ENCODE peak calls at places on chromosomes 5 and 9, in four cellular contexts. P is hepatocyte, C is SK-N-SH, U is PC-3. W is an unnamed sample. For H3K9me2, the result is how much of the 10 kb centered on the place peaks cover.

GRCh38 chr5:83077662-83078261 is 415 bp downstream of the XRCC4 start:
- DNase-seq in P (peak), U (no peak), C (no peak), W (peak)

GRCh38 chr5:115190388-115190787 is 20.7 kb upstream of the TRIM36 start:
- DNase-seq in U (no peak), P (no peak), C (no peak), W (no peak)

GRCh38 chr9:129036923-129037766 is 719 bp downstream of the MIGA2 start:
- DNase-seq in U (no peak), C (no peak), P (peak), W (peak)

GRCh38 chr9:78383130-78383529 is 86.2 kb downstream of the PSAT1 start:
- DNase-seq in C (no peak), U (peak), P (no peak), W (peak)

GRCh38 chr5:5071554-5071953 is 68.6 kb upstream of the ADAMTS16 start:
- DNase-seq in C (no peak), P (no peak), U (no peak), W (no peak)

GRCh38 chr5:53002491-53002890 is 13.3 kb downstream of the ITGA2 start:
- DNase-seq in U (no peak), P (no peak), C (no peak), W (no peak)

GRCh38 chr5:157387683-157388093 is 72.3 kb upstream of the NIPAL4 start:
- DNase-seq in P (peak), C (no peak), U (peak), W (no peak)

GRCh38 chr9:132572921-132573320 is 9.5 kb upstream of the BARHL1 start:
- DNase-seq in U (peak), C (no peak), P (no peak), W (no peak)

GRCh38 chr9:112823257-112823656 is 67.4 kb downstream of the SLC46A2 start:
- DNase-seq in C (no peak), U (no peak), P (no peak), W (no peak)

GRCh38 chr9:131982683-131983239 is 96.9 kb downstream of the MED27 start:
- DNase-seq in U (no peak), C (no peak), P (no peak), W (no peak)

GRCh38 chr9:9790216-9790872 is 822.5 kb downstream of the PTPRD start:
- DNase-seq in P (peak), C (peak), U (peak), W (peak)

GRCh38 chr9:35374436-35374835 is 115.5 kb upstream of the RUSC2 start:
- DNase-seq in C (no peak), P (no peak), U (no peak), W (no peak)

GRCh38 chr9:126702501-126703329 is 89.0 kb downstream of the LMX1B start:
- DNase-seq in P (peak), C (peak), U (no peak), W (peak)

GRCh38 chr5:73494716-73495115 is 3.5 kb upstream of the BTF3 start:
- DNase-seq in U (no peak), C (no peak), P (no peak), W (no peak)

GRCh38 chr5:36654598-36654997 is 48.2 kb downstream of the SLC1A3 start:
- DNase-seq in C (no peak), P (no peak), U (no peak), W (no peak)

DNA sequence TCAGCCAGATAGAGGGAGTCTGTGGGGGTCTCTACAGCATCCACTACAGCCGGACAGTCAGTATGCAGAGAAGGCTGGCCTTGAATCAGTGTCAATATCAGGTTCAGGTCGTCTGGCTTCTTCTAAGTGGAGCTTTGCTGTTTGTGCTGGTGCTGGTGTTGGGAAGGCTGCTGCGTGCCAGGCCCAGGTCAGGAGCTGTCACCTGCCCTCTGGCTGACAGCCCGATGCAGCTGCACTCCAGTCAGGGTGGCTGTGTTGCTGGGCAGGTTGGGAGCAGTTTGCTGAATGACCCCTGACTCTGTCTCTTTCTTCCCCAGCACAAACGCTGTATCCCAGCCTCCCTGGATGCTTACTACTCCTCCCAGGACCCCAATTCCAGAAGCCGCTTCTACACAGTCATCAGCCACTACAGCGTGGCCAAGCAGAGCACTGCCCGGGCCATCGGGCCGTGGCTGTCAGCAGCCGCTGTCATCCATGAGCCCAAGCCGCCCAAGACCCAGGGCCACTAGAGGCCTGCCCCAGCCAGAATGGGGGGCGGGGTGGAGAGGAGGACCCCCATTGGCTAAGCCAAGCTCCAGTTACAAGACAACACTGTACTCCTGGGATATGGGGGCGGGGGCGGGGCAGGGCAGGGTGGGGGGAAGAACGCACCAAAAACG is 61.6 kb downstream of the NSG2 start:
- DNase-seq in C (no peak), U (no peak), P (no peak), W (no peak)
- H2AFZ ChIP-seq in C (no peak), U (no peak), P (no peak), W (no peak)

GRCh38 chr5:116911074-116911473 is 336.5 kb upstream of the SEMA6A start:
- DNase-seq in P (no peak), C (no peak), U (no peak), W (peak)

DNA sequence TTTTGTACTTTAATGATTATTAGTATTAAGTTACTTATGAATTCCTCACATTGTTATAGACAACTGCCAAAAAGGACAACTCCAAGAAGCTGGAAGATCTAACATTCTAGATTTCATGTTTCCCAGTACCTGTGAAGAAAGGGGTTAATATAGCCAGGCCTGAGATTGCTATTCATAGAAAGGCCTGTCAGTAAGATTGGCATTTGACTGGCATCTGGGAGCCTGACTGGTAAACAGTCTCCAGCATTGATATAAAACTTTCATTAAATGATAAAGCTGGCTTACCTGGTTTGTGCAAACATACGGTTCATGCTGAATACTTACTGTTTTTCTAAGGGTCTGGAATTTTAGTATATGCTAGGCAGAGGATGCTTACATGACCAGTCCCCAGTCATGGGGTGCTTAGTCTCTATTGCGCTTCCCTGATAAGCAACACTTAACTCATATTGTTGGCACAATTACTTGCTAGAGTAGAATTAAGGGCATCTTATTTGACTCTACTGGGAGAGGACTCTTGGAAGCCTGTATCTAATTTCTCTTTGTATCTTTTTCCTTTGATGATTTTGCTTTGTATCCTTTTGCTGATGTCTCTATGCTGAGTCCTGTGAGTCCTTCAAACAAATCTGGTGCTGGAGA is 340.4 kb upstream of the SEMA6A start:
- DNase-seq in P (no peak), C (no peak), U (no peak), W (no peak)
- H3K9me2 ChIP-seq in P (under half), C (under half), U (under half), W (under half)

GRCh38 chr9:4145482-4145881 is 154.4 kb downstream of the GLIS3 start:
- DNase-seq in U (no peak), C (no peak), P (no peak), W (no peak)

GRCh38 chr9:4148215-4148561 is 151.7 kb downstream of the GLIS3 start:
- DNase-seq in P (no peak), C (no peak), U (no peak), W (no peak)

GRCh38 chr9:4144869-4145268 is 155.0 kb downstream of the GLIS3 start:
- DNase-seq in P (no peak), U (no peak), C (no peak), W (no peak)

GRCh38 chr9:4146293-4146692 is 153.6 kb downstream of the GLIS3 start:
- DNase-seq in P (no peak), C (no peak), U (no peak), W (no peak)

GRCh38 chr9:4147476-4148214 is 152.2 kb downstream of the GLIS3 start:
- DNase-seq in U (no peak), C (no peak), P (peak), W (no peak)
- H2AFZ ChIP-seq in U (no peak), C (no peak), P (no peak), W (no peak)

DNA sequence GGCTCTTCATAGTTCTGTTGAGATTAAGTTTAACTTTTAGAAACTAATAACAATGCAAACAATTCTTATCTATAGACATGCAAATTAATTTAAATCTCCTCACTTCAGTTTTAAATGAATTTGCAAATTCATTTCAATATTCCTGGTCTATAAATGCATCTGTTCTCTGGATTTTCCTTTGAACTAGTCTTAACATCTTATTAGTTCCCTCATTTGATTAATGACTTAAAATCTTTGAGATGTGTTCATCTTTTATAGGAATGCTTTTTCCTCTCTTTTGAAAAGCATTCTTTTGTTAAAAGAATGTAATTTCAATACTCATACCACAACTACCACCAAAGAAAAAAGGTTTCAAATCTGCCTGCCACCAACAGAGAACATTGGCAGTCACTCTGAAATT is 169.4 kb downstream of the RASEF start:
- DNase-seq in U (no peak), P (no peak), C (no peak), W (no peak)
- H3K9me2 ChIP-seq in U (under half), P (under half), C (under half), W (under half)

GRCh38 chr5:14426521-14426920 is 155.1 kb upstream of the OTULINL start:
- DNase-seq in C (no peak), U (no peak), P (no peak), W (no peak)
- H2AFZ ChIP-seq in C (no peak), U (no peak), P (no peak), W (no peak)

GRCh38 chr5:1769752-1770442 is 29.7 kb downstream of the MRPL36 start:
- DNase-seq in C (no peak), U (no peak), P (no peak), W (no peak)
- H3K9me2 ChIP-seq in C (under half), U (under half), P (under half), W (under half)

GRCh38 chr5:99089822-99090549 is 161.2 kb upstream of the CHD1 start:
- DNase-seq in U (no peak), C (no peak), P (no peak), W (no peak)

GRCh38 chr5:99083197-99083596 is 154.4 kb upstream of the CHD1 start:
- DNase-seq in U (no peak), P (no peak), C (no peak), W (no peak)

DNA sequence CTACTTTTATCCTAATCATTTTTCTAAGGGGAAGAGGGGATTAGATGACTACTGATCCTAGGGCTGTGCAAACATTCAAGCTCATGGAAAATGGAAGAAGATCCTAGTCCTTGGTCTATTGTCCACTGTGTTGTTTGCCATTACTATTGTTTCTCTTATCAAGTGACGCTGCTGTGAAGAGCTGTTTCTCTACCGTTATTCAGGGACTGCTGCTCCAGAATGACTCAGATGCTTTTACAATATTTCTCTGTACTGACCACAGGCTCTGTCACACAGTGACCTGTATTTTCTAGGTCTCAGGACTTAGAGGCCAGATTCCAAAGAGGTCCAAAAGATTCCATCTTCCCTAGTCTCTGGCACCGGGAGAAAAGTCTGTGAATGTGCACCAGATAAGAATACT is 159.5 kb upstream of the CHD1 start:
- DNase-seq in C (no peak), P (no peak), U (no peak), W (no peak)
- H2AFZ ChIP-seq in C (no peak), P (no peak), U (no peak), W (no peak)

DNA sequence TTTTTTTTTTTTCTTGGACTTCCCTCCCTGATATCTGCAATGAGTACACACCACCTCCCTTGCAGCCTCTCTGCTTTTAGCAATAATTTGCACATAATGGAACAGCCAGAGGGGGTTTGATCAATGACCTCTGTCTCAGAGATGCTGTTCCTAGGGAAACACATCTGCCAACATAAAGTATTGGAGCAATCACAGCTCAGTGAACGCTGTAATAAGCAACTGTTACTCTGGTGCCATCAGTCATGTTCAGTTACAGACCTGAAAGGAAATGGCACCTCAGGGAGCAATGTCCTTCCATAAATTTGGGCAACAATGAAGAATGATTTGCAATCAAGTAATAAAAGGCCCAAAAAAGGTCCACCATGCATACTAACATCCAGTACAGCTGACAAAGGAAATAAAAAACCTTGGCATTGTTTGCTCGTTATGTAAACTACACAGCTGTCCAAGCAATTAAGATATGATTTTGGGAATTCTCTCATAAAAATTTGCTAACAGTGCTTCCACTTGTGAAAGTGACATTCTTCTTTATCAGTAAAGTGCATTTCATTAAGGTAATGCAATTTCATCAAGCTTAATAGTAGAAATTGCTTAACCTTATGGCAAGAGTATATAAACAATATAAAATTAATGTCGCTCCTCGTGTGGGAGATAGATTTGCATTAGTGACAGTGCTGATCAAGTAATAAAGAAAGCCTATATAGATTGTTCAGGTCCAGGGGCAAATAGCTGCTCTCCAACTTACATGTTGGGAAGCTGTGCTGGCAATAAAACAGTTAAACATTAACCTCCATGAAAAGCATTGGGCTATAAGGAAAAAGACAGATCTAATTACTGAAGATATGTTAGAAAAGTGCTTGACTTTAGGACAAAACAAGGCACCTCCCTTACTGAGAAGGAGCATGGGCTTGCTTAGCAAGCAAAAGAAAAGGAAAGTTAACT is 167.7 kb downstream of the RASEF start:
- DNase-seq in C (peak), P (peak), U (no peak), W (no peak)
- H3K9me2 ChIP-seq in C (under half), P (under half), U (under half), W (under half)

GRCh38 chr5:124823336-124823849 is 77.0 kb upstream of the ZNF608 start:
- DNase-seq in P (no peak), C (no peak), U (no peak), W (no peak)
- H2AFZ ChIP-seq in P (no peak), C (no peak), U (no peak), W (no peak)

GRCh38 chr5:110909950-110910349 is 161.6 kb upstream of the TSLP start:
- DNase-seq in U (peak), C (no peak), P (no peak), W (no peak)

GRCh38 chr5:110913221-110913620 is 158.3 kb upstream of the TSLP start:
- DNase-seq in U (no peak), P (no peak), C (no peak), W (no peak)

GRCh38 chr5:110903966-110904365 is 165.2 kb downstream of the SLC25A46 start:
- DNase-seq in P (no peak), C (no peak), U (no peak), W (no peak)

GRCh38 chr5:110909415-110909814 is 162.1 kb upstream of the TSLP start:
- DNase-seq in C (no peak), U (peak), P (no peak), W (no peak)

GRCh38 chr5:110908848-110909247 is 162.7 kb upstream of the TSLP start:
- DNase-seq in P (no peak), C (no peak), U (peak), W (no peak)
- H3K9me2 ChIP-seq in P (under half), C (under half), U (under half), W (under half)